ENCODE peak calls at places on chromosome 2, in four cellular contexts. U is H1, X is HCT116, K is NB4. L is an unnamed sample.

GRCh38 chr2:96148410-96149217 is 3.4 kb upstream of the DUSP2 start:
- DNase-seq in U (peak), K (peak), X (peak), L (peak)

GRCh38 chr2:50838316-50838715 is 193.6 kb downstream of the NRXN1 start:
- DNase-seq in X (no peak), K (no peak), U (no peak), L (no peak)

GRCh38 chr2:12457831-12458230 is 258.9 kb upstream of the TRIB2 start:
- DNase-seq in K (no peak), U (no peak), X (no peak), L (no peak)

GRCh38 chr2:203623616-203624015 is 82.8 kb upstream of the CD28 start:
- DNase-seq in X (no peak), K (no peak), U (no peak), L (no peak)

GRCh38 chr2:119240311-119241204 is 16.9 kb downstream of the STEAP3 start:
- DNase-seq in K (no peak), X (peak), U (no peak), L (no peak)

GRCh38 chr2:205052781-205053180 is 507.5 kb downstream of the PARD3B start:
- DNase-seq in X (no peak), U (no peak), K (no peak), L (no peak)

GRCh38 chr2:238286987-238287386 is 1.4 kb downstream of the PER2 start:
- DNase-seq in K (no peak), X (no peak), U (no peak), L (no peak)

GRCh38 chr2:36461039-36461681 is 105.6 kb downstream of the CRIM1 start:
- DNase-seq in K (no peak), U (no peak), X (peak), L (peak)

DNA sequence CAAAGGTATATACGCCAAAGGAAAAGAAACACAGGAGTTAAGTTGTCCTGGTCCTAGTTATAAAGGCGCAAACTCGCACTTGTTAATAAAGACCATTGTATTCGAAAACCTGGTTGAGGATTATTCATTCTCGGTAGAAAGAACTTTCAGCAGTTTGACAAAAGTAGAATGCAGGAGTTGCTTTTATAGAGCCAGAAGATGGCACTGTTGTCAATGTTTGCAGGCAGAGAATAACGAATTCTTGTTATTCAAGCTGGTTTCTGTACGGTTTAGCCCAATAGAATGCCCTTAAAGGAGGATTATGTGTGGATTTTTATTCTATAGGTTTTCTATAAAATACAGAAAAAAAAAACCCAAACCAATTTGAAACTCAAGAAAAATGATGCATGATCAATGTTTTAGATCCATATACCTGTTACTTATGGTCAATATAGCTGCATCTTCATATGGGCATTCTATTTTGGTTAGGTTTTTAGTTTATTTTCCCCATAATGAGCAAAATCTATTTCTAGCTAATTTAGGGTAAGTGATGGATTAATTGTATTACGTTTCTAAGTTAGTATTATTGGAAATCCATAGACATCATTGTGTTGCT is 510.3 kb downstream of the PLCL1 start:
- DNase-seq in K (peak), U (no peak), X (peak), L (peak)
- TF ChIP-seq MAX in K (no peak), U (no peak), X (no peak), L (no peak)

GRCh38 chr2:219087371-219087770 is 26.6 kb upstream of the IHH start:
- DNase-seq in U (no peak), K (no peak), X (no peak), L (no peak)
- TF ChIP-seq MAX in U (no peak), K (no peak), X (no peak), L (no peak)

DNA sequence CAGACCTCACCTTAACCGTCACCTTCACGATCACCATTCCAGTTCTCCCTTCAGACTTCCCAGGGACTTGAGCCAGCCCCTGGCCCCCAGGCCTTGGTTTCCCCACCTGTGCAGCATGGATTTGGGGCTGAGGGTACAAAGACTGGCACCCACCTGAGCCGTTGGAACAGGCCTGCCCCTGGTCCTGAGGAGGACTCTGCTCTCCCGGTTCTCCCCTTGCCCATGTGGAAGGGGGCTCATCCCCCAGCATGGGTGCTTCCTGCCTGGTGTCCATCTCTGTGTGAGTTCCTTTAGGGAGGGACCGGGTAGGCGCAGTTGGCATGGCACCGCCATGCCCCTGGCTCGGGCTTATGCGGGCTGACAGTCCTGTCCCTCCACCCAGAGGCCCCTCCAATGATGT is 10.9 kb upstream of the GPR35 start:
- DNase-seq in U (no peak), K (no peak), X (no peak), L (no peak)
- TF ChIP-seq MAX in U (no peak), K (no peak), X (no peak), L (no peak)

GRCh38 chr2:166373951-166374350 is 1.8 kb downstream of the SCN9A start:
- DNase-seq in X (no peak), K (peak), U (no peak), L (no peak)
- TF ChIP-seq MAX in X (no peak), K (no peak), U (no peak), L (no peak)

GRCh38 chr2:230939691-230940475 is 14.8 kb upstream of the GPR55 start:
- DNase-seq in K (no peak), U (no peak), X (no peak), L (no peak)

GRCh38 chr2:230940476-230940815 is 15.4 kb upstream of the GPR55 start:
- DNase-seq in K (no peak), X (no peak), U (no peak), L (no peak)

GRCh38 chr2:230942371-230942770 is 17.3 kb upstream of the GPR55 start:
- DNase-seq in U (no peak), X (no peak), K (no peak), L (no peak)

GRCh38 chr2:230942920-230943896 is 18.2 kb upstream of the GPR55 start:
- DNase-seq in K (peak), X (no peak), U (no peak), L (no peak)

GRCh38 chr2:230941202-230942180 is 16.4 kb upstream of the GPR55 start:
- DNase-seq in K (no peak), U (no peak), X (no peak), L (no peak)
- TF ChIP-seq MAX in K (no peak), U (no peak), X (no peak), L (no peak)

DNA sequence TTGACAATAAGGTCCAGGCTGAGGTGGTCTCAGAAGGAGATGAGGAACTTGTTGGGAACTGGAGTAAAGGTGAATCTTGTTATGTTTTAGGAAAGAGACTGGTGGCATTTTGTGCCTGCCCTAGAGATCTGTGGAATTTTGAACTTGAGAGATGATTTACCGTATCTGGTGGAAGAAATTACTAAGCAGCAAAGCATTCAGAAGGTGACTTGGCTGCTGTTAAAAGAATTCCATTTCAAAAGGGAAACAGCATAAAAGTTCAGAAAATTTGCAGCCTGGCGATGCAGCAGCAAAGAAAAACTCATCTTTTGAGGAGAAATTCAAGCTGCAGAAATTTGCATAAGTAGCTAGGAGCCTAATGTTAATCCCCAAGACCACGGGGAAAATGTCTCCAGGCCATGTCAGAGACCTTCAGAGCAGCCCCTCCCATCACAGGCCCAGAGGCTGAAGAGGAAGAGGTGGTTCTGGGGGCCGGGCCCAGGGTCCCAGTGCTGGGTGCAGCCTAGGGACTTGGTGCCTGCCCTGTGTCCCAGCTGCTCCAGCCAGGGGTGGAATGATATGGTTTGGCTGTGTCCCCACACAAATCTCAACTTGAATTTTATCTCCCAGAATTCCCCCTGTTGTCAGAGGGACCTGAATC is 73.5 kb downstream of the FIGN start:
- DNase-seq in K (no peak), U (no peak), X (no peak), L (no peak)
- TF ChIP-seq MAX in K (no peak), U (no peak), X (no peak), L (no peak)

DNA sequence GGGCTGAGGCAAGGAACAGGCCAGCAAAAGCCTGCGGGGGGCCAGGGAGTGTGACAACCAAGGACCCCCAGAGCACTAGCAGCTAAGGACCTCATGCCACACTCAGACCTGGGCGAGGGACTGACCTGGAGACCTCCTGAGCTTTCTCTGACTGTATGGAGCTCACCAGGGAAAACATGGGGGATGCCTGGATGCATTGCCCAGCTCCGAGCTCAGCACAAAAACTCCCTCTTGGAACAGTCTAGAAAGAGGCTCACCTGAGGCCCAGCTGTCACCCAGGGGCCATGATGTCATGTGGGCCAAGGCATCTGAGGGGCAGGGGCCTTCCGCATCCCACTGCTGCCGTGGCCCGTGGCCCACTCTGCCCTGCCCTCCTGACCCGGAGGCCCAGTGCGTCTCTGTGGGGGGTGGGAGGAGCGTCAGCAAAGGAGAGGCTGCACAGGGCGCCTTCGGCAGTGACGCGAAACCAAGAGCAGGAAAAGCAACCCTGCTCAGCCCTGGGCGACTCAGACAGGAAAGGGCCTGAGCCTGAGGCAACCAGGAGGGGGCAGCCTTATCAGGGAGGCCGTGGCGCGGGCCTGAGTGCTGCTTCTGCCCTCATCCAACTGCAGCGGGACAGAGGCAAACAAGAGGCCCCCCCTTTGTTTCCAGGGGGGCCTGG is 57.3 kb upstream of the ALPP start:
- DNase-seq in U (no peak), X (no peak), K (peak), L (no peak)
- TF ChIP-seq MAX in U (no peak), X (no peak), K (no peak), L (no peak)